ENCODE peak calls at places on chromosomes 1 and 21, in five cellular contexts. One of them, this sample, is unnamed.

GRCh38 chr1:238658766-238659165 is 727.6 kb upstream of the CHRM3 start:
- DNase-seq in BJ: no peak
- DNase-seq in fibroblast of pulmonary artery: peak
- DNase-seq in activated naive CD8-positive, alpha-beta T cell treated with anti-CD3 and anti-CD28 coated beads for 36 hours: no peak
- DNase-seq in stimulated activated CD4-positive, alpha-beta T cell treated with anti-CD3 and anti-CD28 coated beads, Interleukin-15, amount 100 ng/mL, for 1 hour: no peak
- DNase-seq in this sample: peak

GRCh38 chr1:227396539-227397355 is 78.5 kb upstream of the CDC42BPA start:
- DNase-seq in activated naive CD8-positive, alpha-beta T cell treated with anti-CD3 and anti-CD28 coated beads for 36 hours: no peak
- DNase-seq in fibroblast of pulmonary artery: peak
- DNase-seq in BJ: no peak
- DNase-seq in stimulated activated CD4-positive, alpha-beta T cell treated with anti-CD3 and anti-CD28 coated beads, Interleukin-15, amount 100 ng/mL, for 1 hour: no peak
- DNase-seq in this sample: no peak

GRCh38 chr1:161207173-161207572 is 5.0 kb downstream of the NDUFS2 start:
- DNase-seq in activated naive CD8-positive, alpha-beta T cell treated with anti-CD3 and anti-CD28 coated beads for 36 hours: no peak
- DNase-seq in stimulated activated CD4-positive, alpha-beta T cell treated with anti-CD3 and anti-CD28 coated beads, Interleukin-15, amount 100 ng/mL, for 1 hour: no peak
- DNase-seq in BJ: no peak
- DNase-seq in fibroblast of pulmonary artery: peak
- DNase-seq in this sample: no peak

GRCh38 chr1:115476616-115477015 is 138.6 kb upstream of the NGF start:
- DNase-seq in stimulated activated CD4-positive, alpha-beta T cell treated with anti-CD3 and anti-CD28 coated beads, Interleukin-15, amount 100 ng/mL, for 1 hour: no peak
- DNase-seq in fibroblast of pulmonary artery: no peak
- DNase-seq in activated naive CD8-positive, alpha-beta T cell treated with anti-CD3 and anti-CD28 coated beads for 36 hours: no peak
- DNase-seq in BJ: no peak
- DNase-seq in this sample: peak

GRCh38 chr1:205918955-205919746 is 24.1 kb downstream of the SLC26A9 start:
- DNase-seq in fibroblast of pulmonary artery: peak
- DNase-seq in stimulated activated CD4-positive, alpha-beta T cell treated with anti-CD3 and anti-CD28 coated beads, Interleukin-15, amount 100 ng/mL, for 1 hour: peak
- DNase-seq in activated naive CD8-positive, alpha-beta T cell treated with anti-CD3 and anti-CD28 coated beads for 36 hours: peak
- DNase-seq in BJ: no peak
- DNase-seq in this sample: peak

GRCh38 chr1:11384170-11384554 is 94.8 kb upstream of the DISP3 start:
- DNase-seq in activated naive CD8-positive, alpha-beta T cell treated with anti-CD3 and anti-CD28 coated beads for 36 hours: no peak
- DNase-seq in fibroblast of pulmonary artery: no peak
- DNase-seq in BJ: no peak
- DNase-seq in stimulated activated CD4-positive, alpha-beta T cell treated with anti-CD3 and anti-CD28 coated beads, Interleukin-15, amount 100 ng/mL, for 1 hour: no peak
- DNase-seq in this sample: no peak

GRCh38 chr21:29018540-29018939 is 609 bp downstream of the RWDD2B start:
- DNase-seq in fibroblast of pulmonary artery: peak
- DNase-seq in stimulated activated CD4-positive, alpha-beta T cell treated with anti-CD3 and anti-CD28 coated beads, Interleukin-15, amount 100 ng/mL, for 1 hour: no peak
- DNase-seq in activated naive CD8-positive, alpha-beta T cell treated with anti-CD3 and anti-CD28 coated beads for 36 hours: no peak
- DNase-seq in BJ: no peak
- DNase-seq in this sample: peak

GRCh38 chr1:7235871-7236472 is 450.7 kb downstream of the CAMTA1 start:
- DNase-seq in stimulated activated CD4-positive, alpha-beta T cell treated with anti-CD3 and anti-CD28 coated beads, Interleukin-15, amount 100 ng/mL, for 1 hour: no peak
- DNase-seq in BJ: no peak
- DNase-seq in activated naive CD8-positive, alpha-beta T cell treated with anti-CD3 and anti-CD28 coated beads for 36 hours: no peak
- DNase-seq in fibroblast of pulmonary artery: no peak
- DNase-seq in this sample: no peak

GRCh38 chr1:244035358-244035757 is 15.7 kb upstream of the ZBTB18 start:
- DNase-seq in activated naive CD8-positive, alpha-beta T cell treated with anti-CD3 and anti-CD28 coated beads for 36 hours: no peak
- DNase-seq in stimulated activated CD4-positive, alpha-beta T cell treated with anti-CD3 and anti-CD28 coated beads, Interleukin-15, amount 100 ng/mL, for 1 hour: no peak
- DNase-seq in fibroblast of pulmonary artery: no peak
- DNase-seq in BJ: no peak
- DNase-seq in this sample: no peak

GRCh38 chr1:59601032-59601431 is 213.7 kb upstream of the HOOK1 start:
- DNase-seq in BJ: no peak
- DNase-seq in stimulated activated CD4-positive, alpha-beta T cell treated with anti-CD3 and anti-CD28 coated beads, Interleukin-15, amount 100 ng/mL, for 1 hour: no peak
- DNase-seq in activated naive CD8-positive, alpha-beta T cell treated with anti-CD3 and anti-CD28 coated beads for 36 hours: no peak
- DNase-seq in fibroblast of pulmonary artery: no peak
- DNase-seq in this sample: peak

GRCh38 chr1:47192458-47193384 is 2.9 kb upstream of the PDZK1IP1 start:
- DNase-seq in BJ: no peak
- DNase-seq in stimulated activated CD4-positive, alpha-beta T cell treated with anti-CD3 and anti-CD28 coated beads, Interleukin-15, amount 100 ng/mL, for 1 hour: peak
- DNase-seq in fibroblast of pulmonary artery: peak
- DNase-seq in activated naive CD8-positive, alpha-beta T cell treated with anti-CD3 and anti-CD28 coated beads for 36 hours: peak
- DNase-seq in this sample: peak

GRCh38 chr1:232271991-232272589 is 357.8 kb downstream of the SIPA1L2 start:
- DNase-seq in BJ: no peak
- DNase-seq in stimulated activated CD4-positive, alpha-beta T cell treated with anti-CD3 and anti-CD28 coated beads, Interleukin-15, amount 100 ng/mL, for 1 hour: no peak
- DNase-seq in fibroblast of pulmonary artery: peak
- DNase-seq in activated naive CD8-positive, alpha-beta T cell treated with anti-CD3 and anti-CD28 coated beads for 36 hours: no peak
- DNase-seq in this sample: peak

GRCh38 chr1:205329719-205330118 is 8.2 kb upstream of the NUAK2 start:
- DNase-seq in BJ: no peak
- DNase-seq in activated naive CD8-positive, alpha-beta T cell treated with anti-CD3 and anti-CD28 coated beads for 36 hours: no peak
- DNase-seq in fibroblast of pulmonary artery: no peak
- DNase-seq in stimulated activated CD4-positive, alpha-beta T cell treated with anti-CD3 and anti-CD28 coated beads, Interleukin-15, amount 100 ng/mL, for 1 hour: no peak
- DNase-seq in this sample: no peak

GRCh38 chr1:208807446-208808117 is 563.4 kb upstream of the PLXNA2 start:
- DNase-seq in fibroblast of pulmonary artery: no peak
- DNase-seq in activated naive CD8-positive, alpha-beta T cell treated with anti-CD3 and anti-CD28 coated beads for 36 hours: no peak
- DNase-seq in BJ: no peak
- DNase-seq in stimulated activated CD4-positive, alpha-beta T cell treated with anti-CD3 and anti-CD28 coated beads, Interleukin-15, amount 100 ng/mL, for 1 hour: no peak
- DNase-seq in this sample: no peak

GRCh38 chr1:235074335-235075120 is 54.1 kb downstream of the TOMM20 start:
- DNase-seq in BJ: peak
- DNase-seq in activated naive CD8-positive, alpha-beta T cell treated with anti-CD3 and anti-CD28 coated beads for 36 hours: peak
- DNase-seq in fibroblast of pulmonary artery: peak
- DNase-seq in stimulated activated CD4-positive, alpha-beta T cell treated with anti-CD3 and anti-CD28 coated beads, Interleukin-15, amount 100 ng/mL, for 1 hour: no peak
- DNase-seq in this sample: peak

GRCh38 chr1:185017338-185017737 is 28.0 kb upstream of the RNF2 start:
- DNase-seq in fibroblast of pulmonary artery: peak
- DNase-seq in stimulated activated CD4-positive, alpha-beta T cell treated with anti-CD3 and anti-CD28 coated beads, Interleukin-15, amount 100 ng/mL, for 1 hour: no peak
- DNase-seq in activated naive CD8-positive, alpha-beta T cell treated with anti-CD3 and anti-CD28 coated beads for 36 hours: no peak
- DNase-seq in BJ: peak
- DNase-seq in this sample: peak

GRCh38 chr1:2049517-2050481 is at the start of gene PRKCZ:
- DNase-seq in BJ: no peak
- DNase-seq in activated naive CD8-positive, alpha-beta T cell treated with anti-CD3 and anti-CD28 coated beads for 36 hours: peak
- DNase-seq in stimulated activated CD4-positive, alpha-beta T cell treated with anti-CD3 and anti-CD28 coated beads, Interleukin-15, amount 100 ng/mL, for 1 hour: peak
- DNase-seq in fibroblast of pulmonary artery: no peak
- DNase-seq in this sample: no peak

GRCh38 chr1:187626056-187626455 is 797.3 kb downstream of the PLA2G4A start:
- DNase-seq in fibroblast of pulmonary artery: no peak
- DNase-seq in BJ: no peak
- DNase-seq in activated naive CD8-positive, alpha-beta T cell treated with anti-CD3 and anti-CD28 coated beads for 36 hours: no peak
- DNase-seq in stimulated activated CD4-positive, alpha-beta T cell treated with anti-CD3 and anti-CD28 coated beads, Interleukin-15, amount 100 ng/mL, for 1 hour: no peak
- DNase-seq in this sample: no peak

GRCh38 chr1:18945401-18945849 is 11.1 kb downstream of the IFFO2 start:
- DNase-seq in fibroblast of pulmonary artery: peak
- DNase-seq in stimulated activated CD4-positive, alpha-beta T cell treated with anti-CD3 and anti-CD28 coated beads, Interleukin-15, amount 100 ng/mL, for 1 hour: no peak
- DNase-seq in BJ: no peak
- DNase-seq in activated naive CD8-positive, alpha-beta T cell treated with anti-CD3 and anti-CD28 coated beads for 36 hours: no peak
- DNase-seq in this sample: peak

GRCh38 chr1:110617116-110617515 is 11.0 kb upstream of the KCNA2 start:
- DNase-seq in activated naive CD8-positive, alpha-beta T cell treated with anti-CD3 and anti-CD28 coated beads for 36 hours: no peak
- DNase-seq in fibroblast of pulmonary artery: no peak
- DNase-seq in BJ: no peak
- DNase-seq in stimulated activated CD4-positive, alpha-beta T cell treated with anti-CD3 and anti-CD28 coated beads, Interleukin-15, amount 100 ng/mL, for 1 hour: no peak
- DNase-seq in this sample: no peak

GRCh38 chr21:20999567-21000169 is 1.5 kb downstream of the NCAM2 start:
- DNase-seq in stimulated activated CD4-positive, alpha-beta T cell treated with anti-CD3 and anti-CD28 coated beads, Interleukin-15, amount 100 ng/mL, for 1 hour: no peak
- DNase-seq in activated naive CD8-positive, alpha-beta T cell treated with anti-CD3 and anti-CD28 coated beads for 36 hours: peak
- DNase-seq in BJ: no peak
- DNase-seq in fibroblast of pulmonary artery: peak
- DNase-seq in this sample: peak

GRCh38 chr1:186487163-186487562 is 26.2 kb upstream of the PDC start:
- DNase-seq in activated naive CD8-positive, alpha-beta T cell treated with anti-CD3 and anti-CD28 coated beads for 36 hours: no peak
- DNase-seq in BJ: no peak
- DNase-seq in fibroblast of pulmonary artery: no peak
- DNase-seq in stimulated activated CD4-positive, alpha-beta T cell treated with anti-CD3 and anti-CD28 coated beads, Interleukin-15, amount 100 ng/mL, for 1 hour: no peak
- DNase-seq in this sample: no peak

GRCh38 chr1:156437465-156437864 is 63.1 kb downstream of the MEF2D start:
- DNase-seq in activated naive CD8-positive, alpha-beta T cell treated with anti-CD3 and anti-CD28 coated beads for 36 hours: no peak
- DNase-seq in fibroblast of pulmonary artery: no peak
- DNase-seq in stimulated activated CD4-positive, alpha-beta T cell treated with anti-CD3 and anti-CD28 coated beads, Interleukin-15, amount 100 ng/mL, for 1 hour: no peak
- DNase-seq in BJ: no peak
- DNase-seq in this sample: no peak

GRCh38 chr1:221850788-221851187 is 108.9 kb upstream of the DUSP10 start:
- DNase-seq in fibroblast of pulmonary artery: no peak
- DNase-seq in BJ: no peak
- DNase-seq in activated naive CD8-positive, alpha-beta T cell treated with anti-CD3 and anti-CD28 coated beads for 36 hours: no peak
- DNase-seq in stimulated activated CD4-positive, alpha-beta T cell treated with anti-CD3 and anti-CD28 coated beads, Interleukin-15, amount 100 ng/mL, for 1 hour: no peak
- DNase-seq in this sample: no peak

GRCh38 chr1:31924839-31925238 is 13.3 kb downstream of the PTP4A2 start:
- DNase-seq in fibroblast of pulmonary artery: no peak
- DNase-seq in activated naive CD8-positive, alpha-beta T cell treated with anti-CD3 and anti-CD28 coated beads for 36 hours: no peak
- DNase-seq in stimulated activated CD4-positive, alpha-beta T cell treated with anti-CD3 and anti-CD28 coated beads, Interleukin-15, amount 100 ng/mL, for 1 hour: no peak
- DNase-seq in BJ: no peak
- DNase-seq in this sample: no peak

GRCh38 chr21:34215911-34216310 is 142.5 kb downstream of the MRPS6 start:
- DNase-seq in BJ: no peak
- DNase-seq in activated naive CD8-positive, alpha-beta T cell treated with anti-CD3 and anti-CD28 coated beads for 36 hours: no peak
- DNase-seq in stimulated activated CD4-positive, alpha-beta T cell treated with anti-CD3 and anti-CD28 coated beads, Interleukin-15, amount 100 ng/mL, for 1 hour: no peak
- DNase-seq in fibroblast of pulmonary artery: no peak
- DNase-seq in this sample: peak

GRCh38 chr1:190436615-190437014 is 41.0 kb downstream of the BRINP3 start:
- DNase-seq in BJ: no peak
- DNase-seq in stimulated activated CD4-positive, alpha-beta T cell treated with anti-CD3 and anti-CD28 coated beads, Interleukin-15, amount 100 ng/mL, for 1 hour: no peak
- DNase-seq in activated naive CD8-positive, alpha-beta T cell treated with anti-CD3 and anti-CD28 coated beads for 36 hours: no peak
- DNase-seq in fibroblast of pulmonary artery: peak
- DNase-seq in this sample: no peak

GRCh38 chr1:169013821-169014220 is 92.7 kb upstream of the ATP1B1 start:
- DNase-seq in activated naive CD8-positive, alpha-beta T cell treated with anti-CD3 and anti-CD28 coated beads for 36 hours: no peak
- DNase-seq in BJ: no peak
- DNase-seq in stimulated activated CD4-positive, alpha-beta T cell treated with anti-CD3 and anti-CD28 coated beads, Interleukin-15, amount 100 ng/mL, for 1 hour: no peak
- DNase-seq in fibroblast of pulmonary artery: no peak
- DNase-seq in this sample: no peak

GRCh38 chr1:203640723-203641523 is 14.3 kb downstream of the ATP2B4 start:
- DNase-seq in activated naive CD8-positive, alpha-beta T cell treated with anti-CD3 and anti-CD28 coated beads for 36 hours: no peak
- DNase-seq in stimulated activated CD4-positive, alpha-beta T cell treated with anti-CD3 and anti-CD28 coated beads, Interleukin-15, amount 100 ng/mL, for 1 hour: no peak
- DNase-seq in fibroblast of pulmonary artery: no peak
- DNase-seq in BJ: no peak
- DNase-seq in this sample: no peak

GRCh38 chr1:221834698-221835538 is 93.0 kb upstream of the DUSP10 start:
- DNase-seq in BJ: no peak
- DNase-seq in activated naive CD8-positive, alpha-beta T cell treated with anti-CD3 and anti-CD28 coated beads for 36 hours: no peak
- DNase-seq in stimulated activated CD4-positive, alpha-beta T cell treated with anti-CD3 and anti-CD28 coated beads, Interleukin-15, amount 100 ng/mL, for 1 hour: no peak
- DNase-seq in fibroblast of pulmonary artery: no peak
- DNase-seq in this sample: no peak

GRCh38 chr21:36207577-36208320 is 51.1 kb downstream of the DOP1B start:
- DNase-seq in activated naive CD8-positive, alpha-beta T cell treated with anti-CD3 and anti-CD28 coated beads for 36 hours: no peak
- DNase-seq in stimulated activated CD4-positive, alpha-beta T cell treated with anti-CD3 and anti-CD28 coated beads, Interleukin-15, amount 100 ng/mL, for 1 hour: no peak
- DNase-seq in BJ: no peak
- DNase-seq in fibroblast of pulmonary artery: peak
- DNase-seq in this sample: peak

This sample was measured in AG10803.